ENCODE peak calls at places on chromosomes 1 and 21, in seven cellular contexts. One of them, this sample, is unnamed.

GRCh38 chr21:21057349-21058062 is 59.3 kb downstream of the NCAM2 start:
- DNase-seq in cardiac fibroblast: no peak
- DNase-seq in HEK293T: no peak
- DNase-seq in stimulated activated CD4-positive, alpha-beta T cell treated with anti-CD3 and anti-CD28 coated beads, Interleukin-2, amount 100 ng/mL, for 48 hours: no peak
- DNase-seq in AG04450: no peak
- DNase-seq in NCI-H748 treated with DMSO at 0.1 percent for 48 hours: no peak
- DNase-seq in T-helper 1 cell: no peak
- DNase-seq in this sample: no peak

GRCh38 chr21:44919913-44920693 is 596 bp downstream of the ITGB2 start:
- DNase-seq in cardiac fibroblast: no peak
- DNase-seq in T-helper 1 cell: no peak
- DNase-seq in HEK293T: no peak
- DNase-seq in stimulated activated CD4-positive, alpha-beta T cell treated with anti-CD3 and anti-CD28 coated beads, Interleukin-2, amount 100 ng/mL, for 48 hours: no peak
- DNase-seq in AG04450: no peak
- DNase-seq in NCI-H748 treated with DMSO at 0.1 percent for 48 hours: no peak
- DNase-seq in this sample: no peak

GRCh38 chr21:33572350-33572749 is 16.1 kb downstream of the DONSON start:
- DNase-seq in stimulated activated CD4-positive, alpha-beta T cell treated with anti-CD3 and anti-CD28 coated beads, Interleukin-2, amount 100 ng/mL, for 48 hours: no peak
- DNase-seq in AG04450: no peak
- DNase-seq in T-helper 1 cell: no peak
- DNase-seq in NCI-H748 treated with DMSO at 0.1 percent for 48 hours: no peak
- DNase-seq in HEK293T: no peak
- DNase-seq in cardiac fibroblast: no peak
- DNase-seq in this sample: no peak

GRCh38 chr1:17671314-17671705 is 83.8 kb upstream of the ACTL8 start:
- DNase-seq in AG04450: no peak
- DNase-seq in HEK293T: no peak
- DNase-seq in stimulated activated CD4-positive, alpha-beta T cell treated with anti-CD3 and anti-CD28 coated beads, Interleukin-2, amount 100 ng/mL, for 48 hours: no peak
- DNase-seq in cardiac fibroblast: no peak
- DNase-seq in T-helper 1 cell: no peak
- DNase-seq in NCI-H748 treated with DMSO at 0.1 percent for 48 hours: no peak
- DNase-seq in this sample: no peak

GRCh38 chr1:19352839-19353238 is 40.7 kb downstream of the SLC66A1 start:
- DNase-seq in AG04450: no peak
- DNase-seq in stimulated activated CD4-positive, alpha-beta T cell treated with anti-CD3 and anti-CD28 coated beads, Interleukin-2, amount 100 ng/mL, for 48 hours: no peak
- DNase-seq in NCI-H748 treated with DMSO at 0.1 percent for 48 hours: no peak
- DNase-seq in T-helper 1 cell: no peak
- DNase-seq in cardiac fibroblast: no peak
- DNase-seq in HEK293T: no peak
- DNase-seq in this sample: no peak

GRCh38 chr1:99003911-99004269 is 771 bp downstream of the PLPPR5 start:
- DNase-seq in HEK293T: no peak
- DNase-seq in AG04450: no peak
- DNase-seq in NCI-H748 treated with DMSO at 0.1 percent for 48 hours: no peak
- DNase-seq in cardiac fibroblast: no peak
- DNase-seq in T-helper 1 cell: no peak
- DNase-seq in stimulated activated CD4-positive, alpha-beta T cell treated with anti-CD3 and anti-CD28 coated beads, Interleukin-2, amount 100 ng/mL, for 48 hours: no peak
- DNase-seq in this sample: no peak

GRCh38 chr1:226679303-226679702 is 59.8 kb downstream of the ITPKB start:
- DNase-seq in cardiac fibroblast: no peak
- DNase-seq in NCI-H748 treated with DMSO at 0.1 percent for 48 hours: no peak
- DNase-seq in AG04450: no peak
- DNase-seq in stimulated activated CD4-positive, alpha-beta T cell treated with anti-CD3 and anti-CD28 coated beads, Interleukin-2, amount 100 ng/mL, for 48 hours: no peak
- DNase-seq in HEK293T: no peak
- DNase-seq in T-helper 1 cell: no peak
- DNase-seq in this sample: no peak

GRCh38 chr1:84689514-84690396 is 506 bp downstream of the SSX2IP start:
- DNase-seq in stimulated activated CD4-positive, alpha-beta T cell treated with anti-CD3 and anti-CD28 coated beads, Interleukin-2, amount 100 ng/mL, for 48 hours: peak; percentile 14
- DNase-seq in NCI-H748 treated with DMSO at 0.1 percent for 48 hours: peak; percentile 52
- DNase-seq in AG04450: no peak
- DNase-seq in cardiac fibroblast: peak; percentile 54
- DNase-seq in HEK293T: no peak
- DNase-seq in T-helper 1 cell: peak; percentile 45
- DNase-seq in this sample: no peak

GRCh38 chr1:188794969-188795368 is 1682.7 kb downstream of the BRINP3 start:
- DNase-seq in AG04450: no peak
- DNase-seq in HEK293T: no peak
- DNase-seq in stimulated activated CD4-positive, alpha-beta T cell treated with anti-CD3 and anti-CD28 coated beads, Interleukin-2, amount 100 ng/mL, for 48 hours: no peak
- DNase-seq in NCI-H748 treated with DMSO at 0.1 percent for 48 hours: no peak
- DNase-seq in cardiac fibroblast: no peak
- DNase-seq in T-helper 1 cell: no peak
- DNase-seq in this sample: no peak

GRCh38 chr1:163928649-163929048 is 606.9 kb downstream of the NUF2 start:
- DNase-seq in stimulated activated CD4-positive, alpha-beta T cell treated with anti-CD3 and anti-CD28 coated beads, Interleukin-2, amount 100 ng/mL, for 48 hours: no peak
- DNase-seq in NCI-H748 treated with DMSO at 0.1 percent for 48 hours: peak; percentile 77
- DNase-seq in T-helper 1 cell: no peak
- DNase-seq in AG04450: no peak
- DNase-seq in cardiac fibroblast: no peak
- DNase-seq in HEK293T: no peak
- DNase-seq in this sample: no peak

GRCh38 chr1:152735648-152736047 is 22.2 kb upstream of the KPRP start:
- DNase-seq in HEK293T: no peak
- DNase-seq in stimulated activated CD4-positive, alpha-beta T cell treated with anti-CD3 and anti-CD28 coated beads, Interleukin-2, amount 100 ng/mL, for 48 hours: no peak
- DNase-seq in T-helper 1 cell: no peak
- DNase-seq in NCI-H748 treated with DMSO at 0.1 percent for 48 hours: no peak
- DNase-seq in cardiac fibroblast: no peak
- DNase-seq in AG04450: no peak
- DNase-seq in this sample: no peak

GRCh38 chr1:43565600-43566360 is 35.1 kb downstream of the PTPRF start:
- DNase-seq in NCI-H748 treated with DMSO at 0.1 percent for 48 hours: peak; percentile 99
- DNase-seq in T-helper 1 cell: peak; percentile 42
- DNase-seq in cardiac fibroblast: peak; percentile 69
- DNase-seq in stimulated activated CD4-positive, alpha-beta T cell treated with anti-CD3 and anti-CD28 coated beads, Interleukin-2, amount 100 ng/mL, for 48 hours: peak; percentile 33
- DNase-seq in AG04450: no peak
- DNase-seq in HEK293T: no peak
- DNase-seq in this sample: no peak

GRCh38 chr21:39037807-39038405 is 145.3 kb downstream of the PSMG1 start:
- DNase-seq in cardiac fibroblast: no peak
- DNase-seq in AG04450: no peak
- DNase-seq in HEK293T: no peak
- DNase-seq in T-helper 1 cell: no peak
- DNase-seq in NCI-H748 treated with DMSO at 0.1 percent for 48 hours: no peak
- DNase-seq in stimulated activated CD4-positive, alpha-beta T cell treated with anti-CD3 and anti-CD28 coated beads, Interleukin-2, amount 100 ng/mL, for 48 hours: no peak
- DNase-seq in this sample: no peak

GRCh38 chr1:196178083-196178635 is 430.1 kb downstream of the KCNT2 start:
- DNase-seq in NCI-H748 treated with DMSO at 0.1 percent for 48 hours: peak; percentile 28
- DNase-seq in AG04450: peak; percentile 7
- DNase-seq in HEK293T: no peak
- DNase-seq in cardiac fibroblast: peak; percentile 24
- DNase-seq in T-helper 1 cell: no peak
- DNase-seq in stimulated activated CD4-positive, alpha-beta T cell treated with anti-CD3 and anti-CD28 coated beads, Interleukin-2, amount 100 ng/mL, for 48 hours: no peak
- DNase-seq in this sample: no peak

GRCh38 chr1:70764747-70765146 is 282.9 kb downstream of the PTGER3 start:
- DNase-seq in stimulated activated CD4-positive, alpha-beta T cell treated with anti-CD3 and anti-CD28 coated beads, Interleukin-2, amount 100 ng/mL, for 48 hours: no peak
- DNase-seq in NCI-H748 treated with DMSO at 0.1 percent for 48 hours: no peak
- DNase-seq in AG04450: no peak
- DNase-seq in T-helper 1 cell: peak; percentile 52
- DNase-seq in HEK293T: no peak
- DNase-seq in cardiac fibroblast: no peak
- DNase-seq in this sample: no peak

GRCh38 chr1:78176448-78176847 is 130.7 kb downstream of the GIPC2 start:
- DNase-seq in AG04450: peak; percentile 69
- DNase-seq in cardiac fibroblast: peak; percentile 85
- DNase-seq in NCI-H748 treated with DMSO at 0.1 percent for 48 hours: peak; percentile 41
- DNase-seq in T-helper 1 cell: no peak
- DNase-seq in stimulated activated CD4-positive, alpha-beta T cell treated with anti-CD3 and anti-CD28 coated beads, Interleukin-2, amount 100 ng/mL, for 48 hours: no peak
- DNase-seq in HEK293T: peak; percentile 46
- DNase-seq in this sample: peak; percentile 15

GRCh38 chr1:51705035-51705434 is 88.1 kb downstream of the OSBPL9 start:
- DNase-seq in NCI-H748 treated with DMSO at 0.1 percent for 48 hours: no peak
- DNase-seq in AG04450: no peak
- DNase-seq in cardiac fibroblast: no peak
- DNase-seq in HEK293T: no peak
- DNase-seq in T-helper 1 cell: no peak
- DNase-seq in stimulated activated CD4-positive, alpha-beta T cell treated with anti-CD3 and anti-CD28 coated beads, Interleukin-2, amount 100 ng/mL, for 48 hours: no peak
- DNase-seq in this sample: no peak

GRCh38 chr1:8646189-8646588 is 171.3 kb downstream of the RERE start:
- DNase-seq in cardiac fibroblast: no peak
- DNase-seq in stimulated activated CD4-positive, alpha-beta T cell treated with anti-CD3 and anti-CD28 coated beads, Interleukin-2, amount 100 ng/mL, for 48 hours: no peak
- DNase-seq in NCI-H748 treated with DMSO at 0.1 percent for 48 hours: no peak
- DNase-seq in AG04450: no peak
- DNase-seq in T-helper 1 cell: no peak
- DNase-seq in HEK293T: no peak
- DNase-seq in this sample: no peak

GRCh38 chr1:4681026-4681425 is 26.6 kb downstream of the AJAP1 start:
- DNase-seq in HEK293T: no peak
- DNase-seq in cardiac fibroblast: no peak
- DNase-seq in stimulated activated CD4-positive, alpha-beta T cell treated with anti-CD3 and anti-CD28 coated beads, Interleukin-2, amount 100 ng/mL, for 48 hours: no peak
- DNase-seq in NCI-H748 treated with DMSO at 0.1 percent for 48 hours: no peak
- DNase-seq in AG04450: no peak
- DNase-seq in T-helper 1 cell: no peak
- DNase-seq in this sample: no peak

GRCh38 chr1:202625416-202626360 is 84.6 kb downstream of the SYT2 start:
- DNase-seq in T-helper 1 cell: peak; percentile 64
- DNase-seq in NCI-H748 treated with DMSO at 0.1 percent for 48 hours: no peak
- DNase-seq in cardiac fibroblast: peak; percentile 78
- DNase-seq in AG04450: peak; percentile 46
- DNase-seq in HEK293T: peak; percentile 87
- DNase-seq in stimulated activated CD4-positive, alpha-beta T cell treated with anti-CD3 and anti-CD28 coated beads, Interleukin-2, amount 100 ng/mL, for 48 hours: peak; percentile 33
- DNase-seq in this sample: no peak

GRCh38 chr1:42915456-42915855 is 43.2 kb downstream of the SLC2A1 start:
- DNase-seq in T-helper 1 cell: no peak
- DNase-seq in NCI-H748 treated with DMSO at 0.1 percent for 48 hours: no peak
- DNase-seq in AG04450: no peak
- DNase-seq in HEK293T: no peak
- DNase-seq in cardiac fibroblast: no peak
- DNase-seq in stimulated activated CD4-positive, alpha-beta T cell treated with anti-CD3 and anti-CD28 coated beads, Interleukin-2, amount 100 ng/mL, for 48 hours: no peak
- DNase-seq in this sample: no peak

GRCh38 chr1:14659913-14660312 is 61.4 kb downstream of the KAZN start:
- DNase-seq in AG04450: no peak
- DNase-seq in cardiac fibroblast: no peak
- DNase-seq in NCI-H748 treated with DMSO at 0.1 percent for 48 hours: no peak
- DNase-seq in stimulated activated CD4-positive, alpha-beta T cell treated with anti-CD3 and anti-CD28 coated beads, Interleukin-2, amount 100 ng/mL, for 48 hours: no peak
- DNase-seq in T-helper 1 cell: no peak
- DNase-seq in HEK293T: no peak
- DNase-seq in this sample: no peak

GRCh38 chr1:151145158-151146071 is 1.0 kb downstream of the SEMA6C start:
- DNase-seq in NCI-H748 treated with DMSO at 0.1 percent for 48 hours: no peak
- DNase-seq in HEK293T: no peak
- DNase-seq in stimulated activated CD4-positive, alpha-beta T cell treated with anti-CD3 and anti-CD28 coated beads, Interleukin-2, amount 100 ng/mL, for 48 hours: no peak
- DNase-seq in T-helper 1 cell: no peak
- DNase-seq in cardiac fibroblast: peak; percentile 14
- DNase-seq in AG04450: no peak
- DNase-seq in this sample: no peak

GRCh38 chr1:197917813-197918646 is 858 bp downstream of the LHX9 start:
- DNase-seq in T-helper 1 cell: no peak
- DNase-seq in cardiac fibroblast: no peak
- DNase-seq in stimulated activated CD4-positive, alpha-beta T cell treated with anti-CD3 and anti-CD28 coated beads, Interleukin-2, amount 100 ng/mL, for 48 hours: no peak
- DNase-seq in NCI-H748 treated with DMSO at 0.1 percent for 48 hours: no peak
- DNase-seq in AG04450: no peak
- DNase-seq in HEK293T: no peak
- DNase-seq in this sample: no peak

GRCh38 chr1:5994713-5995621 is 2.7 kb upstream of the NPHP4 start:
- DNase-seq in cardiac fibroblast: no peak
- DNase-seq in AG04450: no peak
- DNase-seq in T-helper 1 cell: peak; percentile 84
- DNase-seq in stimulated activated CD4-positive, alpha-beta T cell treated with anti-CD3 and anti-CD28 coated beads, Interleukin-2, amount 100 ng/mL, for 48 hours: peak; percentile 33
- DNase-seq in HEK293T: no peak
- DNase-seq in NCI-H748 treated with DMSO at 0.1 percent for 48 hours: no peak
- DNase-seq in this sample: no peak

GRCh38 chr1:245932302-245932972 is 574.6 kb downstream of the SMYD3 start:
- DNase-seq in NCI-H748 treated with DMSO at 0.1 percent for 48 hours: no peak
- DNase-seq in stimulated activated CD4-positive, alpha-beta T cell treated with anti-CD3 and anti-CD28 coated beads, Interleukin-2, amount 100 ng/mL, for 48 hours: no peak
- DNase-seq in HEK293T: no peak
- DNase-seq in AG04450: no peak
- DNase-seq in cardiac fibroblast: no peak
- DNase-seq in T-helper 1 cell: no peak
- DNase-seq in this sample: no peak

GRCh38 chr21:16116798-16117197 is 387.0 kb downstream of the USP25 start:
- DNase-seq in NCI-H748 treated with DMSO at 0.1 percent for 48 hours: no peak
- DNase-seq in cardiac fibroblast: peak; percentile 48
- DNase-seq in HEK293T: no peak
- DNase-seq in stimulated activated CD4-positive, alpha-beta T cell treated with anti-CD3 and anti-CD28 coated beads, Interleukin-2, amount 100 ng/mL, for 48 hours: no peak
- DNase-seq in T-helper 1 cell: no peak
- DNase-seq in AG04450: no peak
- DNase-seq in this sample: no peak

GRCh38 chr1:158285756-158286241 is 3.9 kb upstream of the CD1C start:
- DNase-seq in T-helper 1 cell: no peak
- DNase-seq in NCI-H748 treated with DMSO at 0.1 percent for 48 hours: no peak
- DNase-seq in HEK293T: no peak
- DNase-seq in cardiac fibroblast: no peak
- DNase-seq in AG04450: no peak
- DNase-seq in stimulated activated CD4-positive, alpha-beta T cell treated with anti-CD3 and anti-CD28 coated beads, Interleukin-2, amount 100 ng/mL, for 48 hours: no peak
- DNase-seq in this sample: no peak

GRCh38 chr21:42091899-42092508 is 20.9 kb downstream of the UMODL1 start:
- DNase-seq in HEK293T: no peak
- DNase-seq in NCI-H748 treated with DMSO at 0.1 percent for 48 hours: no peak
- DNase-seq in AG04450: no peak
- DNase-seq in stimulated activated CD4-positive, alpha-beta T cell treated with anti-CD3 and anti-CD28 coated beads, Interleukin-2, amount 100 ng/mL, for 48 hours: no peak
- DNase-seq in cardiac fibroblast: no peak
- DNase-seq in T-helper 1 cell: no peak
- DNase-seq in this sample: no peak

GRCh38 chr1:206471415-206471801 is 1.1 kb downstream of the IKBKE start:
- DNase-seq in NCI-H748 treated with DMSO at 0.1 percent for 48 hours: no peak
- DNase-seq in T-helper 1 cell: peak; percentile 22
- DNase-seq in HEK293T: no peak
- DNase-seq in stimulated activated CD4-positive, alpha-beta T cell treated with anti-CD3 and anti-CD28 coated beads, Interleukin-2, amount 100 ng/mL, for 48 hours: no peak
- DNase-seq in cardiac fibroblast: no peak
- DNase-seq in AG04450: no peak
- DNase-seq in this sample: no peak

GRCh38 chr1:9373614-9374013 is 80.9 kb downstream of the SPSB1 start:
- DNase-seq in NCI-H748 treated with DMSO at 0.1 percent for 48 hours: no peak
- DNase-seq in T-helper 1 cell: no peak
- DNase-seq in stimulated activated CD4-positive, alpha-beta T cell treated with anti-CD3 and anti-CD28 coated beads, Interleukin-2, amount 100 ng/mL, for 48 hours: no peak
- DNase-seq in AG04450: no peak
- DNase-seq in HEK293T: no peak
- DNase-seq in cardiac fibroblast: peak; percentile 41
- DNase-seq in this sample: no peak

GRCh38 chr1:110673197-110673701 is 1.5 kb downstream of the KCNA3 start:
- DNase-seq in AG04450: no peak
- DNase-seq in T-helper 1 cell: peak; percentile 57
- DNase-seq in stimulated activated CD4-positive, alpha-beta T cell treated with anti-CD3 and anti-CD28 coated beads, Interleukin-2, amount 100 ng/mL, for 48 hours: no peak
- DNase-seq in NCI-H748 treated with DMSO at 0.1 percent for 48 hours: peak; percentile 40
- DNase-seq in cardiac fibroblast: no peak
- DNase-seq in HEK293T: no peak
- DNase-seq in this sample: no peak

GRCh38 chr1:93565496-93566221 is 116.0 kb downstream of the BCAR3 start:
- DNase-seq in NCI-H748 treated with DMSO at 0.1 percent for 48 hours: no peak
- DNase-seq in cardiac fibroblast: peak; percentile 90
- DNase-seq in stimulated activated CD4-positive, alpha-beta T cell treated with anti-CD3 and anti-CD28 coated beads, Interleukin-2, amount 100 ng/mL, for 48 hours: no peak
- DNase-seq in T-helper 1 cell: no peak
- DNase-seq in HEK293T: no peak
- DNase-seq in AG04450: peak; percentile 18
- DNase-seq in this sample: no peak